ENCODE peak calls at places on chromosomes 4 and X, in seven cellular contexts. I is cardiac fibroblast, A is ascending aorta, G is transverse colon, C is Peyer's patch, D is GM23338, X is HFF-Myc. M is an unnamed sample.

GRCh38 chr4:1768367-1769034 is 24.6 kb upstream of the FGFR3 start:
- DNase-seq in I (no peak), A (no peak), G (no peak), C (no peak), D (no peak), X (no peak), M (no peak)

GRCh38 chr4:112287258-112287873 is 1.7 kb upstream of the TIFA start:
- DNase-seq in I (no peak), A (no peak), G (peak), C (no peak), D (no peak), X (no peak), M (no peak)

GRCh38 chrX:50697691-50698090 is 116.3 kb downstream of the SHROOM4 start:
- DNase-seq in I (peak), A (no peak), G (no peak), C (no peak), D (peak), X (peak), M (no peak)

GRCh38 chrX:154043003-154043402 is 23.3 kb upstream of the IRAK1 start:
- DNase-seq in I (peak), A (peak), G (no peak), C (no peak), D (no peak), X (no peak), M (no peak)

GRCh38 chrX:18377802-18378201 is 23.3 kb upstream of the SCML2 start:
- DNase-seq in I (peak), A (no peak), G (peak), C (no peak), D (peak), X (no peak), M (no peak)

GRCh38 chrX:17984415-17984814 is 123.3 kb upstream of the RAI2 start:
- DNase-seq in I (no peak), A (no peak), G (no peak), C (no peak), D (no peak), X (no peak), M (no peak)

GRCh38 chrX:100098660-100099375 is 311.3 kb downstream of the PCDH19 start:
- DNase-seq in I (peak), A (no peak), G (no peak), C (no peak), D (no peak), X (no peak), M (no peak)

GRCh38 chr4:112765317-112765989 is 128.5 kb downstream of the LARP7 start:
- DNase-seq in I (peak), A (no peak), G (no peak), C (no peak), D (peak), X (no peak), M (no peak)

GRCh38 chr4:79078339-79078738 is 139.1 kb upstream of the PAQR3 start:
- DNase-seq in I (no peak), A (no peak), G (no peak), C (no peak), D (no peak), X (no peak), M (no peak)

GRCh38 chrX:12956704-12957541 is 18.0 kb upstream of the TMSB4X start:
- DNase-seq in I (peak), A (peak), G (no peak), C (no peak), D (peak), X (no peak), M (no peak)

GRCh38 chr4:87219648-87220093 is 747 bp downstream of the KLHL8 start:
- DNase-seq in I (peak), A (peak), G (peak), C (peak), D (peak), X (peak), M (peak)

GRCh38 chr4:15003441-15003890 is 1.2 kb downstream of the CPEB2 start:
- DNase-seq in I (peak), A (peak), G (peak), C (peak), D (peak), X (no peak), M (no peak)

GRCh38 chrX:65463550-65463949 is 71.0 kb downstream of the LAS1L start:
- DNase-seq in I (peak), A (no peak), G (no peak), C (no peak), D (peak), X (no peak), M (no peak)

GRCh38 chrX:111047575-111047974 is 48.4 kb upstream of the PAK3 start:
- DNase-seq in I (no peak), A (no peak), G (no peak), C (no peak), D (no peak), X (no peak), M (no peak)

GRCh38 chrX:110108381-110108796 is 105.5 kb downstream of the TMEM164 start:
- DNase-seq in I (peak), A (no peak), G (no peak), C (no peak), D (no peak), X (no peak), M (no peak)

GRCh38 chr4:76585897-76586360 is 150.9 kb downstream of the SHROOM3 start:
- DNase-seq in I (peak), A (peak), G (peak), C (peak), D (peak), X (no peak), M (no peak)

GRCh38 chr4:119748853-119749252 is 120.2 kb upstream of the PDE5A start:
- DNase-seq in I (no peak), A (no peak), G (no peak), C (no peak), D (no peak), X (no peak), M (no peak)

GRCh38 chr4:10750714-10751113 is 66.1 kb upstream of the CLNK start:
- DNase-seq in I (peak), A (peak), G (no peak), C (no peak), D (no peak), X (no peak), M (no peak)

GRCh38 chrX:53223955-53224859 is 800 bp downstream of the KDM5C start:
- DNase-seq in I (peak), A (no peak), G (peak), C (no peak), D (peak), X (no peak), M (no peak)

DNA sequence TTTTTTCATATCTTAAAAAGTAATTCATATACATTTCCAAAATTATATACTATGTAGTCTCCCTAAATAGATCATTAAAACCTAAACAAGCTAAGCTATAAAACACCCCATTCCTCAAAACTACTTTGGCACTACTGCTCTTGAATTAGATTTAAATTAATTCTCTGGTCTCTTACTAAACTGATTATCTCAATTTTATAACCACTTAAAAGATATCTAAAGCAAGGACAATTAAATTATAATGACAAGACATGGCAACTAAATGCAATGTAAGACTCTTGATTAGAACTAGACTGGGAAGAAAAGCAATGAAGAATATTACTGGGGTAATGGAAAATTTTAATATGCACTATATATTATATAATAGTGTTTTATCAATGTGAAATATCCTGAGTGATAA is 27.9 kb downstream of the TMEM184C start:
- DNase-seq in I (no peak), A (no peak), G (no peak), C (no peak), D (no peak), X (no peak), M (no peak)
- H3K4me3 ChIP-seq in I (no peak), A (no peak), G (no peak), C (no peak), D (no peak), X (no peak), M (no peak)

GRCh38 chr4:5706486-5707290 is 1.7 kb downstream of the EVC2 start:
- DNase-seq in I (no peak), A (peak), G (no peak), C (no peak), D (no peak), X (no peak), M (no peak)
- H3K4me3 ChIP-seq in I (no peak), A (peak), G (no peak), C (no peak), D (no peak), X (no peak), M (peak)

DNA sequence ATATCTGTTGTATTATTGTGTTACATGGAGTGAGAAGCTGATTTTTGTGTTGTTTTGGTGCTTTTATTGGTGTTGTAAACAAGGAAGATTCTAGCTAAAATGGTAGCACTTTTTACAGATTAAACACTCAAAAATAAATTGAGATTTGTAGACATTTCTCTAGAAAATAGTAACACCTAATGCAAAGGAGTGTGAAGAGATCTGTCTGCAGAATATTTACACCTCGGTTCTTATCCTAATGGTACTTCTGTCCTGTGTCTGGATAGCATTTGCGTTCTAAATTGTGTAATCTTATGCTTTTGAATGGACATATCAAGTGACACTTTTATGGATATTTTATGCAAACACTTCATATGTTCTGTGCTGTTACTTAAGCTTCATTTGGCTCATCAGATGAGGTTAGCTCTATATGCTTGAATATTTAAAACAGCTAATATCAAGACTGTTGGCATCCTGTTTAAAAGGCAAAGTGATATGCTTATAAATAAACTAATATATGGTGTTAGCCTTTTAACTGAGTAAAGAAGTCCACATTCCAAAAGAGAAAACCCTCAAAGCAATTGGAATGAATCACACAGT is 6.0 kb downstream of the PCDH7 start:
- DNase-seq in I (no peak), A (no peak), G (no peak), C (no peak), D (no peak), X (no peak), M (no peak)
- H3K4me3 ChIP-seq in I (no peak), A (peak), G (peak), C (no peak), D (no peak), X (no peak), M (peak)

GRCh38 chr4:158319880-158320279 is 109.6 kb downstream of the TMEM144 start:
- DNase-seq in I (no peak), A (no peak), G (no peak), C (no peak), D (no peak), X (no peak), M (no peak)

GRCh38 chr4:158315706-158316105 is 105.4 kb downstream of the TMEM144 start:
- DNase-seq in I (peak), A (no peak), G (no peak), C (no peak), D (no peak), X (no peak), M (no peak)

GRCh38 chr4:158314756-158315487 is 104.6 kb downstream of the TMEM144 start:
- DNase-seq in I (peak), A (no peak), G (no peak), C (no peak), D (no peak), X (peak), M (no peak)

GRCh38 chr4:158313566-158313965 is 103.3 kb downstream of the TMEM144 start:
- DNase-seq in I (peak), A (no peak), G (no peak), C (no peak), D (no peak), X (no peak), M (no peak)

GRCh38 chr4:158316264-158316663 is 106.0 kb downstream of the TMEM144 start:
- DNase-seq in I (peak), A (no peak), G (no peak), C (no peak), D (no peak), X (no peak), M (no peak)
- H3K4me3 ChIP-seq in I (no peak), A (no peak), G (no peak), C (no peak), D (no peak), X (no peak), M (no peak)

GRCh38 chr4:147793569-147793968 is 61.7 kb downstream of the ARHGAP10 start:
- DNase-seq in I (no peak), A (no peak), G (no peak), C (no peak), D (no peak), X (no peak), M (no peak)

GRCh38 chr4:147791341-147791740 is 59.5 kb downstream of the ARHGAP10 start:
- DNase-seq in I (no peak), A (no peak), G (no peak), C (no peak), D (no peak), X (no peak), M (no peak)

GRCh38 chr4:147791870-147792269 is 60.0 kb downstream of the ARHGAP10 start:
- DNase-seq in I (peak), A (no peak), G (no peak), C (no peak), D (no peak), X (no peak), M (no peak)

GRCh38 chr4:147794787-147795413 is 63.0 kb downstream of the ARHGAP10 start:
- DNase-seq in I (no peak), A (no peak), G (no peak), C (no peak), D (no peak), X (no peak), M (no peak)

DNA sequence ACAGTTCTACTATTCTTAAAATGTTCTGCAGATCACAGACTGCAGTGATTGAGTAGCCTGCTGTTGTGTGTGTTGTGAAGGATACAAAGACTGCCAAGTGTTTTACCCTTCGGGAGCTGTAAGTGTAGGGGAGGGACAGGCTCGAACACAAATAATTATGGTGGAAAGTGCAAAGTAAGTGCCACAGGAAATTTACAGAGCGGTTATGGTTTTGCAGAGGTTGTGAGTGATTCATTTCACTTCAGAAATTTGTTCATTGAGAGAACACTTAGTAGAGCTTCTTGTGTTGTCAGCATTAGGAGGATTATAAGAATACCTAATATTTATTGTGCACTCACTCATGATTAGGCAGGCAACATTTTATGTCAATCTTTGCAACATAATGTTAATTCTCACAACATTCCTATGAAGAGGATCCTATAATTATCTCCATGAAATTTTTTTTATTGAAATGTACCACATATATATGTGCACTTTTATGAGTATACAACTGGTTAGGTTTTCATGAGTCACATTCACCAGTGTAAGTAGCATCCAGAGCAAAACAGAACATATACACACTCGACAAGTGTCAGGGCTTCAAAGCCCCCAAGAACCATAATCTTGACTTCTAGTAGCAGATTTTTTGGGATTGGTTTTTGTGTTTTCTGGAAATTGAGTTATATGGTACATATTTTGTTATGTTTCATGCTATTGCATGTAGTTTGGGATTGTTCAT is 62.2 kb downstream of the ARHGAP10 start:
- DNase-seq in I (no peak), A (no peak), G (no peak), C (no peak), D (no peak), X (no peak), M (no peak)
- H3K4me3 ChIP-seq in I (no peak), A (no peak), G (no peak), C (no peak), D (no peak), X (no peak), M (no peak)

GRCh38 chr4:80268081-80268823 is 1.8 kb downstream of the FGF5 start:
- DNase-seq in I (peak), A (no peak), G (no peak), C (no peak), D (peak), X (no peak), M (no peak)
- H3K4me3 ChIP-seq in I (peak), A (no peak), G (no peak), C (no peak), D (peak), X (peak), M (no peak)

DNA sequence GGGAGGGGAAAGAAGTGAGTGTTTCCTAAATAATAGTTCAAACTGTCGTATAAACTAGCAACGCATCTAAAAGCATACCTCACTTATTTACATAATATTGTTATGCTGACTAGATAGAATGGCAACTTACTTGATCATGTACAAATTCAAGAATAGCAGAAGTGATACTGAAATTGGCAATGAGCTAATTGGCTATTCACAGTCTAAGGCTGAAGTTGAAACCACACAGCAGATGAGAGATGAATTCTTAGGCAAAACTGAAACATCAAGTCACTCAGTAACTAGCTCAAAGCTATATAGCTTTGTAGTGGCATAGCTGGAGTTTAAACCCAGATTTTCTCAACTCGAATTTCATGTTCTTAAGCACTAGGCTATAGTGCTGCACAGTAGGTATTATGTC is 263.5 kb downstream of the NKX6-1 start:
- DNase-seq in I (no peak), A (no peak), G (no peak), C (no peak), D (no peak), X (no peak), M (no peak)
- H3K4me3 ChIP-seq in I (no peak), A (no peak), G (no peak), C (no peak), D (no peak), X (no peak), M (no peak)

GRCh38 chr4:124279741-124280140 is 432.8 kb downstream of the ANKRD50 start:
- DNase-seq in I (no peak), A (no peak), G (no peak), C (no peak), D (no peak), X (no peak), M (no peak)

GRCh38 chr4:124282301-124282898 is 430.1 kb downstream of the ANKRD50 start:
- DNase-seq in I (no peak), A (no peak), G (no peak), C (no peak), D (no peak), X (no peak), M (no peak)

GRCh38 chr4:124278477-124278876 is 434.1 kb downstream of the ANKRD50 start:
- DNase-seq in I (peak), A (no peak), G (no peak), C (no peak), D (no peak), X (peak), M (no peak)

GRCh38 chr4:124276461-124276860 is 436.1 kb downstream of the ANKRD50 start:
- DNase-seq in I (no peak), A (no peak), G (no peak), C (no peak), D (no peak), X (no peak), M (no peak)

DNA sequence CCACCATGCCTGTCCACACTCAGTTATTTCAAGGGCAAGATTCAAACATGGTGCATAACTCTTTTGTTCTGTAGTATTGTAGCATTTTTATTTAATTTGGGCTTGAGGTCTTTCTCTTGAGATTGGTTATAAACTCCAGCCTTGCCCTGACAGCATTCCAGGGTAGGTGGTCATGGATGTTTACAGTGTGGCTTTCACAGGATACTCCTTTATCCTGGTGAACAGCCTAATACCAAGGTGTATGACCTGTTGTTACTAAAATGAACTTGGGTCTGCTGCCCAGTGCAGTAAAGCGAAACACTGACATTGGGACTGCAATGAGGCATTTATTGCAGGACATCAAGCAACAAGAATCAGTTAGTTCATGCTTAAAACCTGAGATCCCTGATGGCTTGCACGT is 434.8 kb downstream of the ANKRD50 start:
- DNase-seq in I (peak), A (no peak), G (no peak), C (no peak), D (no peak), X (no peak), M (no peak)
- H3K4me3 ChIP-seq in I (no peak), A (no peak), G (no peak), C (no peak), D (no peak), X (no peak), M (no peak)

GRCh38 chr4:7169134-7169533 is 23.2 kb upstream of the SORCS2 start:
- DNase-seq in I (no peak), A (peak), G (no peak), C (no peak), D (no peak), X (no peak), M (no peak)
- H3K4me3 ChIP-seq in I (no peak), A (no peak), G (no peak), C (no peak), D (no peak), X (no peak), M (no peak)

M was measured in esophagus squamous epithelium.